ENCODE peak calls at places on chromosome 20, in nine cellular contexts. G is effector CD8-positive, alpha-beta T cell; P is naive thymus-derived CD8-positive, alpha-beta T cell; Q is stimulated activated CD4-positive, alpha-beta T cell treated with anti-CD3 and anti-CD28 coated beads, Interleukin-1b, Interleukin-23, amount 100 ng/mL, for 4 hours; L is WTC11; O is Caki2; R is left ventricle myocardium inferior; U is NCI-H1105 treated with DMSO at 0.1 percent for 48 hours; T is AG08395. B is an unnamed sample.

GRCh38 chr20:3680701-3681351 is 984 bp downstream of the ADAM33 start:
- DNase-seq in O (no peak), T (no peak), L (no peak), G (no peak), U (no peak), Q (no peak), R (no peak), P (no peak), B (no peak)

GRCh38 chr20:63495771-63496403 is 3.0 kb downstream of the EEF1A2 start:
- DNase-seq in L (peak; percentile 87), R (peak; percentile 65), U (peak; percentile 31), P (peak; percentile 78), G (peak; percentile 74), T (peak; percentile 72), Q (peak; percentile 75), O (no peak), B (no peak)

GRCh38 chr20:50217207-50217949 is 26.7 kb downstream of the CEBPB start:
- DNase-seq in U (no peak), R (no peak), P (no peak), Q (no peak), L (no peak), G (no peak), T (no peak), O (no peak), B (no peak)

GRCh38 chr20:58254890-58255289 is 26.4 kb upstream of the ANKRD60 start:
- DNase-seq in P (no peak), R (no peak), U (no peak), T (no peak), O (no peak), L (no peak), Q (no peak), G (no peak), B (no peak)

GRCh38 chr20:21074605-21075336 is 31.4 kb downstream of the LINC00237 start:
- DNase-seq in P (no peak), T (no peak), O (peak; percentile 67), Q (no peak), U (peak; percentile 34), L (no peak), G (no peak), R (no peak), B (peak; percentile 74)

GRCh38 chr20:48313346-48313745 is 514.5 kb downstream of the PREX1 start:
- DNase-seq in R (no peak), T (no peak), O (no peak), G (no peak), U (no peak), P (no peak), L (no peak), Q (no peak), B (no peak)

GRCh38 chr20:51705400-51705799 is 62.8 kb downstream of the ATP9A start:
- DNase-seq in O (no peak), P (no peak), R (no peak), T (no peak), Q (no peak), G (no peak), U (no peak), L (no peak), B (no peak)

GRCh38 chr20:35039146-35039545 is 53.5 kb downstream of the TRPC4AP start:
- DNase-seq in O (peak; percentile 4), R (no peak), G (no peak), P (no peak), T (no peak), L (no peak), Q (no peak), U (no peak), B (no peak)

GRCh38 chr20:49892260-49893216 is 22.8 kb downstream of the SPATA2 start:
- DNase-seq in O (no peak), T (no peak), G (no peak), L (no peak), R (peak; percentile 64), U (no peak), Q (no peak), P (no peak), B (no peak)

GRCh38 chr20:24109008-24109407 is 120.4 kb upstream of the GGTLC1 start:
- DNase-seq in U (no peak), Q (no peak), P (peak; percentile 45), R (no peak), T (peak; percentile 24), G (no peak), L (no peak), O (no peak), B (peak; percentile 5)

GRCh38 chr20:50381053-50381732 is 129.0 kb upstream of the PTPN1 start:
- DNase-seq in R (no peak), U (no peak), T (no peak), Q (no peak), G (no peak), L (no peak), O (no peak), P (no peak), B (no peak)

GRCh38 chr20:10671221-10671849 is 2.5 kb downstream of the JAG1 start:
- DNase-seq in O (peak; percentile 92), T (peak; percentile 86), R (peak; percentile 70), G (no peak), Q (no peak), P (no peak), U (peak; percentile 60), L (peak; percentile 72), B (peak; percentile 97)

GRCh38 chr20:1003920-1004697 is 2.0 kb upstream of the RSPO4 start:
- DNase-seq in G (no peak), T (no peak), R (no peak), Q (no peak), O (no peak), P (no peak), L (no peak), U (no peak), B (no peak)

GRCh38 chr20:62987114-62987513 is 19.6 kb downstream of the BHLHE23 start:
- DNase-seq in R (no peak), L (no peak), T (no peak), Q (no peak), P (no peak), O (no peak), U (no peak), G (no peak), B (no peak)

GRCh38 chr20:62346398-62347150 is 20.5 kb downstream of the LAMA5 start:
- DNase-seq in O (no peak), Q (no peak), P (no peak), R (no peak), U (no peak), L (no peak), G (no peak), T (no peak), B (no peak)

GRCh38 chr20:35226126-35226774 is at the start of gene MMP24:
- DNase-seq in Q (no peak), L (peak; percentile 34), T (no peak), O (no peak), R (no peak), P (no peak), G (no peak), U (peak; percentile 16), B (no peak)

GRCh38 chr20:11919046-11919445 is 1.4 kb downstream of the BTBD3 start:
- DNase-seq in T (no peak), L (no peak), Q (no peak), O (no peak), R (peak; percentile 38), G (no peak), U (peak; percentile 98), P (no peak), B (no peak)

GRCh38 chr20:51060301-51060700 is 37.4 kb upstream of the KCNG1 start:
- DNase-seq in T (no peak), P (no peak), U (no peak), G (no peak), L (no peak), R (no peak), Q (no peak), O (no peak), B (no peak)

B was measured in HT1080.